ENCODE peak calls at places on chromosomes 4 and X, in four cellular contexts. H, P, G and M are unnamed samples.

GRCh38 chrX:40550069-40550468 is 30.7 kb upstream of the ATP6AP2 start:
- DNase-seq in H (no peak), P (no peak), G (no peak), M (no peak)

GRCh38 chr4:82811838-82812672 is 13.5 kb upstream of the SCD5 start:
- DNase-seq in H (no peak), P (no peak), G (peak; percentile 41), M (peak; percentile 36)

GRCh38 chrX:49072712-49073095 is 1.1 kb downstream of the PRAF2 start:
- DNase-seq in H (no peak), P (no peak), G (no peak), M (no peak)

GRCh38 chrX:110315541-110315940 is 2.3 kb downstream of the AMMECR1 start:
- DNase-seq in H (no peak), P (no peak), G (no peak), M (no peak)

GRCh38 chr4:138050601-138051000 is 191.5 kb downstream of the SLC7A11 start:
- DNase-seq in H (no peak), P (no peak), G (no peak), M (no peak)

GRCh38 chr4:23814606-23815005 is 75.2 kb downstream of the PPARGC1A start:
- DNase-seq in H (no peak), P (no peak), G (no peak), M (no peak)

GRCh38 chr4:152643153-152644035 is 36.4 kb downstream of the TMEM154 start:
- DNase-seq in H (no peak), P (no peak), G (no peak), M (no peak)

GRCh38 chr4:26140150-26140898 is 180.5 kb upstream of the RBPJ start:
- DNase-seq in H (no peak), P (no peak), G (peak; percentile 59), M (no peak)

GRCh38 chr4:114599231-114600065 is 841 bp downstream of the UGT8 start:
- DNase-seq in H (peak; percentile 43), P (no peak), G (no peak), M (no peak)

GRCh38 chr4:145525291-145525740 is 43.7 kb downstream of the SMAD1 start:
- DNase-seq in H (no peak), P (no peak), G (peak; percentile 61), M (no peak)

GRCh38 chr4:176927664-176928063 is 134.9 kb upstream of the VEGFC start:
- DNase-seq in H (no peak), P (no peak), G (peak; percentile 94), M (no peak)

GRCh38 chr4:113901994-113902787 is 77.3 kb downstream of the ARSJ start:
- DNase-seq in H (peak; percentile 86), P (no peak), G (no peak), M (no peak)

GRCh38 chr4:105712766-105713165 is 4.2 kb downstream of the GSTCD start:
- DNase-seq in H (no peak), P (no peak), G (no peak), M (no peak)

GRCh38 chr4:176259330-176260090 is 9.5 kb downstream of the ASB5 start:
- DNase-seq in H (no peak), P (no peak), G (peak; percentile 80), M (no peak)

GRCh38 chr4:54495091-54495490 is 162.7 kb upstream of the KIT start:
- DNase-seq in H (no peak), P (no peak), G (peak; percentile 16), M (no peak)

GRCh38 chrX:146396409-146396808 is 413.2 kb upstream of the CXorf51B start:
- DNase-seq in H (no peak), P (no peak), G (no peak), M (no peak)

GRCh38 chr4:20992002-20992401 is 291.7 kb downstream of the PACRGL start:
- DNase-seq in H (no peak), P (no peak), G (no peak), M (no peak)

GRCh38 chrX:70998402-70999027 is 67.6 kb upstream of the SLC7A3 start:
- DNase-seq in H (no peak), P (peak; percentile 6), G (peak; percentile 47), M (no peak)

GRCh38 chrX:118347131-118347530 is 1.2 kb downstream of the WDR44 start:
- DNase-seq in H (no peak), P (no peak), G (peak; percentile 69), M (no peak)

GRCh38 chr4:107993969-107994368 is 4.3 kb downstream of the HADH start:
- DNase-seq in H (no peak), P (no peak), G (no peak), M (no peak)

GRCh38 chr4:107991945-107992625 is 2.4 kb downstream of the HADH start:
- DNase-seq in H (no peak), P (no peak), G (peak; percentile 15), M (no peak)

GRCh38 chr4:107997794-107998193 is 8.1 kb downstream of the HADH start:
- DNase-seq in H (no peak), P (no peak), G (no peak), M (no peak)

GRCh38 chr4:107997001-107997788 is 7.5 kb downstream of the HADH start:
- DNase-seq in H (no peak), P (peak; percentile 70), G (peak; percentile 81), M (no peak)

GRCh38 chr4:107994894-107995293 is 5.2 kb downstream of the HADH start:
- DNase-seq in H (no peak), P (no peak), G (no peak), M (no peak)
- TF ChIP-seq POLR2A in H (no peak), P (no peak), G (no peak), M (no peak)

GRCh38 chrX:79266702-79267101 is 100.4 kb downstream of the ITM2A start:
- DNase-seq in H (no peak), P (no peak), G (no peak), M (no peak)
- H3K4me1 ChIP-seq in H (no peaks in the 10 kb centered on the region), P (peaks cover 4% of the 10 kb centered on the region), G (no peaks in the 10 kb centered on the region), M (no peaks in the 10 kb centered on the region)

GRCh38 chr4:1211951-1212545 is 36.9 kb downstream of the CTBP1 start:
- DNase-seq in H (no peak), P (no peak), G (no peak), M (peak; percentile 20)
- TF ChIP-seq CTCF in H (no peak), P (no peak), G (no peak), M (no peak)

GRCh38 chr4:128060620-128061565 is at the start of gene LARP1B:
- DNase-seq in H (peak; percentile 97), P (peak; percentile 95), G (peak; percentile 95), M (peak; percentile 94)
- TF ChIP-seq POLR2A in H (no peak), P (peak; percentile 90), G (peak; percentile 90), M (peak; percentile 89)

DNA sequence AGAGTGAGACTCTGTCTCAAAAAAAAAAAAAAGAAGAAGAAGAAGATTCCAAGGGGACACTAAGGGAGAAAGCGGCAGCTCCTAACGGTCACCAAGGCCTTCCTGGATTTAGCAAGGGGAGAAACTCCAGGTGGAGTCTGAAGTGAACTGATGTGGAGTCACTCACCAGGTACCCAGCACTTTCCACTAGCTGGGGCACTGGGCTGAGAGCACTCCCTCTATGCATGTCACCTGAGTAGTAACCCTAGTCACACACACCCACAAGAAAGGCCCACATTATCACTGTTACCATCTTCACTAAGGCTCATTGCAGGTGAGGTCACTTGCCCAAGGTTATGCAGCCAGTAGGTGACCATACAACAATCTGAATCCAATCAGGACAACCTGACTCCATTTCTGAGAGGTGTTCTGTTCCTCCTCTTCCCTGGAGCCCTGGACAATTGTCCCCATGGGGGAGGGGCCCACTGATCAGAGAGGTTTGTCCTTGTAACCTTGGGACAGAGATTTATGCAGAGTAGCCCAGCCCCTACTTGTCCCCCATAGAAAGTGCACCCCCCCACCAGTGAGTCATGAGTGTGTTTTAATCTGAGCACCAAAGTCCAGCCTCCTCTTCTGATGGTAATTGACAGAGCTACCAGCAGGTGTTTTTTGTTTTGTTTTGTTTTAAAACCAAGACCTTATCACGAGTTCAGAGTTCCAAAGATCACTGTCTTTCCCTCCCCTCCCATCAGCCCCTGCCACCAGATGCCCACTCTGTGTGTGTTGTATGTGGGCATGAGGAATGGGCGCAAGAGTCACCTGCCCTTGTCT is 5.9 kb upstream of the SASH3 start:
- DNase-seq in H (no peak), P (no peak), G (no peak), M (no peak)
- H3K4me1 ChIP-seq in H (no peaks in the 10 kb centered on the region), P (no peaks in the 10 kb centered on the region), G (no peaks in the 10 kb centered on the region), M (no peaks in the 10 kb centered on the region)

GRCh38 chrX:10989386-10989785 is 121.7 kb upstream of the HCCS start:
- DNase-seq in H (no peak), P (no peak), G (no peak), M (no peak)
- TF ChIP-seq CTCF in H (no peak), P (no peak), G (no peak), M (no peak)

DNA sequence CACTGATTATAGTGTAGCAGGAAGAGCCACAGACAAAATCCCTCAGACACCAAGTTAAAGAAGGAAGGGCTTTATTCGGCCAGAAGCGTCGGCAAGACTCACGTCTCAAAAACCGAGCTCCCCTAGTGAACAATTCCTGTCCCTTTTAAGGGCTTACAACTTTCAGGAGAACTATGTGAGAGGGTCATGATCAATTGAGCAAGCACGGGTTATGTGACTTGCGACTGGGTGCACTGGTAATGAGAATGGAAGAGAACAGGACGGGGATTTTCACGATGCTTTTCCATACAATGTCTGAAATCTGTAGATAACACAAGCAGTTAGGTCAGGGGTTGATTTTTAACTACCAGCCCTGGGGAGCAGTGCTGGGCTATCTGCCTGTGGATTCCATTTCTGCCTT is 116.7 kb downstream of the MFAP3L start:
- DNase-seq in H (no peak), P (no peak), G (no peak), M (no peak)
- TF ChIP-seq POLR2A in H (no peak), P (no peak), G (no peak), M (no peak)

DNA sequence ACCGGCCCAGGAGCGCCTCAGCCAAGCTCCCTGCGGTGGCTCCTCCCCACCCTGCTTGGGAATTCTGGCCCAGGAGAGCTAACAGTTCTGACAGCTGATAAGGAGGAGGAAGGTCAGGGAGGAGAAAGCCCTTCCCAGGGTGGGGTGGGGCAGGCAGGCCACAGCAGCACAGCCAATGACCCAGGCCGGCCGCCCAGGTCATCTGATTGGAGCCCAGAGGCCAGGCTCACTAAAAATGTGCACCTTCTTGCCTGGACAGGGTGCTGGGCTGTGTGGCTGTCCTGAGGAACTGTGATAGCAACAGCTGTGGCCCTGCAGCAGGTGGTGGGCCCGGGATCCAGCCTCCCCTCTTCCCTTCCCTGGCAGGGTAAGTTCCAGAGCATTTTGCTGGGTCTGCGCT is 17.2 kb upstream of the SH3TC1 start:
- DNase-seq in H (peak; percentile 77), P (peak; percentile 54), G (no peak), M (no peak)
- H3K4me1 ChIP-seq in H (peaks cover 22% of the 10 kb centered on the region), P (peaks cover 47% of the 10 kb centered on the region), G (peaks cover 9% of the 10 kb centered on the region), M (no peaks in the 10 kb centered on the region)

GRCh38 chr4:121266982-121267381 is 102.9 kb upstream of the TNIP3 start:
- DNase-seq in H (no peak), P (no peak), G (no peak), M (no peak)
- TF ChIP-seq CTCF in H (no peak), P (no peak), G (no peak), M (no peak)